ENCODE peak calls at places on chromosome 3, in eight cellular contexts. R is CD4-positive, alpha-beta memory T cell; O is endodermal cell; B is CD4-positive, alpha-beta T cell; A is astrocyte; Y is colonic mucosa; W is SJSA1; H is prostate gland. I is an unnamed sample.

GRCh38 chr3:15427981-15428380 is 583 bp downstream of the EAF1 start:
- DNase-seq in R (no peak), O (no peak), B (no peak), A (no peak), Y (peak; percentile 73), W (no peak), H (no peak), I (no peak)

GRCh38 chr3:128781164-128781563 is 55.2 kb downstream of the RAB7A start:
- DNase-seq in R (no peak), O (no peak), B (no peak), A (no peak), Y (no peak), W (no peak), H (no peak), I (no peak)

GRCh38 chr3:194773666-194774455 is 88.2 kb downstream of the FAM43A start:
- DNase-seq in R (no peak), O (peak; percentile 29), B (no peak), A (no peak), Y (peak; percentile 37), W (no peak), H (no peak), I (no peak)

GRCh38 chr3:123331651-123332050 is 117.2 kb downstream of the ADCY5 start:
- DNase-seq in R (no peak), O (no peak), B (no peak), A (no peak), Y (no peak), W (no peak), H (no peak), I (no peak)

GRCh38 chr3:43298292-43298691 is 12.0 kb downstream of the SNRK start:
- DNase-seq in R (no peak), O (no peak), B (no peak), A (no peak), Y (no peak), W (no peak), H (no peak), I (no peak)

GRCh38 chr3:51706788-51707731 is at the start of gene GRM2:
- DNase-seq in R (peak; percentile 26), O (peak; percentile 98), B (no peak), A (peak; percentile 77), Y (peak; percentile 62), W (peak; percentile 74), H (peak; percentile 81), I (no peak)

GRCh38 chr3:195059006-195059350 is 212.0 kb downstream of the XXYLT1 start:
- DNase-seq in R (no peak), O (peak; percentile 43), B (no peak), A (no peak), Y (no peak), W (no peak), H (no peak), I (peak; percentile 2)

GRCh38 chr3:42123012-42123581 is 31.9 kb downstream of the TRAK1 start:
- DNase-seq in R (no peak), O (no peak), B (no peak), A (no peak), Y (no peak), W (no peak), H (peak; percentile 60), I (no peak)

GRCh38 chr3:167346171-167346570 is 33.9 kb downstream of the ZBBX start:
- DNase-seq in R (no peak), O (no peak), B (no peak), A (no peak), Y (no peak), W (no peak), H (no peak), I (no peak)

GRCh38 chr3:138950006-138950644 is 3.1 kb downstream of the FOXL2NB start:
- DNase-seq in R (no peak), O (peak; percentile 82), B (no peak), A (peak; percentile 30), Y (no peak), W (no peak), H (no peak), I (no peak)

GRCh38 chr3:166519443-166519842 is 682.2 kb upstream of the BCHE start:
- DNase-seq in R (no peak), O (no peak), B (no peak), A (no peak), Y (no peak), W (no peak), H (no peak), I (no peak)

GRCh38 chr3:180762866-180763265 is 83.6 kb upstream of the CCDC39 start:
- DNase-seq in R (no peak), O (no peak), B (no peak), A (no peak), Y (no peak), W (no peak), H (no peak), I (no peak)

GRCh38 chr3:181824961-181825360 is 113.2 kb downstream of the SOX2 start:
- DNase-seq in R (no peak), O (peak; percentile 49), B (no peak), A (no peak), Y (no peak), W (no peak), H (no peak), I (no peak)

DNA sequence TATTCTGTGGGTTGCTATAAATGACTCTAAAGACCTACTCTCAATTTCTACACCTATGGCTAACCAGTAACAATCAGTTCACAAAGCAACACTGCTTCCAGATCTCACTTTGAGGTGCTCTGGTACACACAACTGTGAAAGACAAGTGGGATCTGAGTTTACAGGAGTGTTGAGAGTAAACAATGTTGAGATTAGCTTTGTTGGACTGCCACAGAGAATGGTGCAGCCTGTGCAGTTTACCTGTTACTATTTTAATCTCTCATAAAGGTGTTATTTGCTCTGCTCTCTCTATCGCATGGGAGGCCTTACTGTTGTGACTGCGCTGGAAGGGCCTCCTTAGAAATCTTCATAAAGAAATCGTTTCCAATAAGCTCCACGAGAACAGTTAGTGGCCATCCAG is 112.0 kb downstream of the SOX2 start:
- DNase-seq in R (no peak), O (no peak), B (no peak), A (no peak), Y (no peak), W (no peak), H (no peak), I (no peak)
- H3K9me3 ChIP-seq in R (no peaks in the 10 kb centered on the region), O (no peaks in the 10 kb centered on the region), B (no peaks in the 10 kb centered on the region), A (no peaks in the 10 kb centered on the region), Y (no peaks in the 10 kb centered on the region), W (no peaks in the 10 kb centered on the region), H (no peaks in the 10 kb centered on the region), I (no peaks in the 10 kb centered on the region)

GRCh38 chr3:17013050-17013449 is 128.3 kb downstream of the PLCL2 start:
- DNase-seq in R (no peak), O (no peak), B (no peak), A (peak; percentile 10), Y (no peak), W (no peak), H (no peak), I (no peak)

GRCh38 chr3:17014286-17014685 is 129.5 kb downstream of the PLCL2 start:
- DNase-seq in R (no peak), O (no peak), B (no peak), A (no peak), Y (no peak), W (no peak), H (no peak), I (no peak)

GRCh38 chr3:17013571-17013970 is 128.8 kb downstream of the PLCL2 start:
- DNase-seq in R (no peak), O (no peak), B (no peak), A (no peak), Y (no peak), W (no peak), H (no peak), I (no peak)

GRCh38 chr3:17011774-17012338 is 127.1 kb downstream of the PLCL2 start:
- DNase-seq in R (no peak), O (no peak), B (no peak), A (no peak), Y (no peak), W (no peak), H (no peak), I (no peak)

GRCh38 chr3:17014734-17015133 is 130.0 kb downstream of the PLCL2 start:
- DNase-seq in R (no peak), O (no peak), B (no peak), A (no peak), Y (no peak), W (no peak), H (no peak), I (no peak)
- H3K9me3 ChIP-seq in R (no peaks in the 10 kb centered on the region), O (no peaks in the 10 kb centered on the region), B (no peaks in the 10 kb centered on the region), A (no peaks in the 10 kb centered on the region), Y (no peaks in the 10 kb centered on the region), W (no peaks in the 10 kb centered on the region), H (no peaks in the 10 kb centered on the region), I (no peaks in the 10 kb centered on the region)

DNA sequence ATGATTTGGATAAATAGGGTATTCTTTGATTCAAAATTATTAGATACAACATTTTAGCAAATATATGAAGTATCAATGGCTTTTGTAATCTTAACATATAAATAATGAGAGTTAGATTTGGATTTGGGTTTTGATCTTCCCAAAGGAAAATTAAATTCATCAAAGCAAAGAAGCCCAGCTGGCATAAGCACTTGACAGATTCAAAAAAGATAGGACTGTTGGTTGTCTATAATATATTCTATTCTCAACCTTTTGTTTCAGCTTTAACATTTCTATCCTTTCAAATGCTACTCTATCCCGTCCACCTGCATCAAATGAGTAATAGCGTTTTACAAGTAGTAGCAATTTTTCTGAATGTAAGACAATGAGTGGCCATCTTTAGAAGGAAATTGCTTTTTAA is 277.9 kb downstream of the UBE2E2 start:
- DNase-seq in R (no peak), O (no peak), B (no peak), A (no peak), Y (no peak), W (no peak), H (no peak), I (no peak)
- H3K9me3 ChIP-seq in R (no peaks in the 10 kb centered on the region), O (peaks cover 17% of the 10 kb centered on the region), B (peaks cover 11% of the 10 kb centered on the region), A (peaks cover 8% of the 10 kb centered on the region), Y (no peaks in the 10 kb centered on the region), W (no peaks in the 10 kb centered on the region), H (no peaks in the 10 kb centered on the region), I (no peaks in the 10 kb centered on the region)

GRCh38 chr3:21722768-21723167 is 28.2 kb downstream of the ZNF385D start:
- DNase-seq in R (no peak), O (no peak), B (no peak), A (no peak), Y (no peak), W (no peak), H (no peak), I (no peak)

GRCh38 chr3:21718943-21719591 is 31.9 kb downstream of the ZNF385D start:
- DNase-seq in R (no peak), O (no peak), B (no peak), A (peak; percentile 38), Y (no peak), W (no peak), H (no peak), I (no peak)

GRCh38 chr3:21717272-21717671 is 33.7 kb downstream of the ZNF385D start:
- DNase-seq in R (no peak), O (no peak), B (no peak), A (peak; percentile 49), Y (no peak), W (no peak), H (no peak), I (no peak)

GRCh38 chr3:21718161-21718765 is 32.7 kb downstream of the ZNF385D start:
- DNase-seq in R (no peak), O (no peak), B (no peak), A (peak; percentile 100), Y (no peak), W (no peak), H (no peak), I (no peak)

DNA sequence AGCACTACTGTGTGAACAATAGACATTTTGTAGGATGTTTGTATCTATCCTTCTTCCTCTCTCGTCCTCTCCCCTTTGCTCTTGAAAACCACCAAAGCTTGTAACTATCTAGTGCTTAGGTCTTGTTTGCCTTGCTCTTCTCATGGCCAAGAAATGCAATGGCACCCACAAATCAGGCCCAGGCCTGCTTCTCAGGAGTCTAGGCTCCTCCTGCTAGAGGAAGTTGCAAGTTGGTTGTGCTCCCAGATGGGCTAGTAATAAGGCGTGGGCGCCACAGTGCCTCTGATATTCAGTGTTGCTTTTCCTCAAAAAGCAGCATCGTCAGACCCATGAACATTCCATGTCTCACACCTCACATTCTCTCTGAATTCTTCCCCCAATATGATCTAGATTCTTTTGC is 28.7 kb downstream of the ZNF385D start:
- DNase-seq in R (no peak), O (no peak), B (no peak), A (no peak), Y (no peak), W (no peak), H (no peak), I (no peak)
- H3K9me3 ChIP-seq in R (no peaks in the 10 kb centered on the region), O (peaks cover 12% of the 10 kb centered on the region), B (no peaks in the 10 kb centered on the region), A (no peaks in the 10 kb centered on the region), Y (no peaks in the 10 kb centered on the region), W (no peaks in the 10 kb centered on the region), H (no peaks in the 10 kb centered on the region), I (no peaks in the 10 kb centered on the region)